ENCODE peak calls at places on chromosomes 5 and 9, in nine cellular contexts. One of them, this sample, is unnamed.

GRCh38 chr5:1526151-1526631 is 2.4 kb upstream of the LPCAT1 start:
- DNase-seq in lower leg skin: no peak
- DNase-seq in AG10803: no peak
- DNase-seq in heart right ventricle: no peak
- DNase-seq in left ventricle myocardium inferior: no peak
- DNase-seq in epithelial cell of esophagus: no peak
- DNase-seq in IMR-90: no peak
- DNase-seq in astrocyte of the cerebellum: no peak
- DNase-seq in fibroblast of villous mesenchyme: no peak
- DNase-seq in this sample: no peak

GRCh38 chr5:139611703-139612584 is 36.2 kb upstream of the CXXC5 start:
- DNase-seq in lower leg skin: no peak
- DNase-seq in AG10803: peak; percentile 65
- DNase-seq in heart right ventricle: no peak
- DNase-seq in left ventricle myocardium inferior: no peak
- DNase-seq in epithelial cell of esophagus: no peak
- DNase-seq in IMR-90: no peak
- DNase-seq in astrocyte of the cerebellum: no peak
- DNase-seq in fibroblast of villous mesenchyme: no peak
- DNase-seq in this sample: no peak

GRCh38 chr9:113187935-113188595 is 33.0 kb downstream of the FKBP15 start:
- DNase-seq in lower leg skin: peak; percentile 83
- DNase-seq in AG10803: peak; percentile 92
- DNase-seq in heart right ventricle: no peak
- DNase-seq in left ventricle myocardium inferior: peak; percentile 17
- DNase-seq in epithelial cell of esophagus: peak; percentile 98
- DNase-seq in IMR-90: peak; percentile 94
- DNase-seq in astrocyte of the cerebellum: peak; percentile 9
- DNase-seq in fibroblast of villous mesenchyme: peak; percentile 97
- DNase-seq in this sample: peak; percentile 92

GRCh38 chr9:135186248-135187164 is 99.0 kb downstream of the OLFM1 start:
- DNase-seq in lower leg skin: no peak
- DNase-seq in AG10803: no peak
- DNase-seq in heart right ventricle: peak; percentile 26
- DNase-seq in left ventricle myocardium inferior: peak; percentile 29
- DNase-seq in epithelial cell of esophagus: no peak
- DNase-seq in IMR-90: no peak
- DNase-seq in astrocyte of the cerebellum: no peak
- DNase-seq in fibroblast of villous mesenchyme: no peak
- DNase-seq in this sample: no peak

GRCh38 chr9:135739271-135740220 is 37.6 kb downstream of the KCNT1 start:
- DNase-seq in lower leg skin: no peak
- DNase-seq in AG10803: no peak
- DNase-seq in heart right ventricle: no peak
- DNase-seq in left ventricle myocardium inferior: no peak
- DNase-seq in epithelial cell of esophagus: no peak
- DNase-seq in IMR-90: no peak
- DNase-seq in astrocyte of the cerebellum: no peak
- DNase-seq in fibroblast of villous mesenchyme: no peak
- DNase-seq in this sample: no peak

GRCh38 chr5:66713998-66714397 is 117.8 kb downstream of the MAST4 start:
- DNase-seq in lower leg skin: no peak
- DNase-seq in AG10803: no peak
- DNase-seq in heart right ventricle: no peak
- DNase-seq in left ventricle myocardium inferior: no peak
- DNase-seq in epithelial cell of esophagus: peak; percentile 90
- DNase-seq in IMR-90: no peak
- DNase-seq in astrocyte of the cerebellum: peak; percentile 62
- DNase-seq in fibroblast of villous mesenchyme: peak; percentile 1
- DNase-seq in this sample: peak; percentile 16

GRCh38 chr9:91586282-91586681 is 162.7 kb upstream of the NFIL3 start:
- DNase-seq in lower leg skin: no peak
- DNase-seq in AG10803: no peak
- DNase-seq in heart right ventricle: no peak
- DNase-seq in left ventricle myocardium inferior: no peak
- DNase-seq in epithelial cell of esophagus: peak; percentile 25
- DNase-seq in IMR-90: no peak
- DNase-seq in astrocyte of the cerebellum: no peak
- DNase-seq in fibroblast of villous mesenchyme: no peak
- DNase-seq in this sample: no peak

GRCh38 chr5:2546983-2547382 is 204.5 kb downstream of the IRX2 start:
- DNase-seq in lower leg skin: no peak
- DNase-seq in AG10803: no peak
- DNase-seq in heart right ventricle: no peak
- DNase-seq in left ventricle myocardium inferior: no peak
- DNase-seq in epithelial cell of esophagus: no peak
- DNase-seq in IMR-90: no peak
- DNase-seq in astrocyte of the cerebellum: no peak
- DNase-seq in fibroblast of villous mesenchyme: no peak
- DNase-seq in this sample: no peak

GRCh38 chr9:21174671-21175070 is 8.2 kb upstream of the IFNA21 start:
- DNase-seq in lower leg skin: no peak
- DNase-seq in AG10803: no peak
- DNase-seq in heart right ventricle: no peak
- DNase-seq in left ventricle myocardium inferior: no peak
- DNase-seq in epithelial cell of esophagus: peak; percentile 23
- DNase-seq in IMR-90: no peak
- DNase-seq in astrocyte of the cerebellum: no peak
- DNase-seq in fibroblast of villous mesenchyme: no peak
- DNase-seq in this sample: no peak

GRCh38 chr9:125747765-125748510 is 765 bp downstream of the PBX3 start:
- DNase-seq in lower leg skin: no peak
- DNase-seq in AG10803: peak; percentile 25
- DNase-seq in heart right ventricle: peak; percentile 55
- DNase-seq in left ventricle myocardium inferior: peak; percentile 40
- DNase-seq in epithelial cell of esophagus: peak; percentile 30
- DNase-seq in IMR-90: no peak
- DNase-seq in astrocyte of the cerebellum: no peak
- DNase-seq in fibroblast of villous mesenchyme: no peak
- DNase-seq in this sample: peak; percentile 24

GRCh38 chr9:84121991-84122523 is 141.5 kb downstream of the RMI1 start:
- DNase-seq in lower leg skin: no peak
- DNase-seq in AG10803: peak; percentile 96
- DNase-seq in heart right ventricle: no peak
- DNase-seq in left ventricle myocardium inferior: no peak
- DNase-seq in epithelial cell of esophagus: no peak
- DNase-seq in IMR-90: peak; percentile 65
- DNase-seq in astrocyte of the cerebellum: peak; percentile 87
- DNase-seq in fibroblast of villous mesenchyme: peak; percentile 90
- DNase-seq in this sample: peak; percentile 6

GRCh38 chr9:137299938-137300337 is 2.1 kb downstream of the NRARP start:
- DNase-seq in lower leg skin: peak; percentile 13
- DNase-seq in AG10803: no peak
- DNase-seq in heart right ventricle: peak; percentile 24
- DNase-seq in left ventricle myocardium inferior: peak; percentile 23
- DNase-seq in epithelial cell of esophagus: no peak
- DNase-seq in IMR-90: no peak
- DNase-seq in astrocyte of the cerebellum: no peak
- DNase-seq in fibroblast of villous mesenchyme: no peak
- DNase-seq in this sample: no peak

GRCh38 chr9:98850851-98851729 is 43.6 kb downstream of the GALNT12 start:
- DNase-seq in lower leg skin: no peak
- DNase-seq in AG10803: no peak
- DNase-seq in heart right ventricle: no peak
- DNase-seq in left ventricle myocardium inferior: no peak
- DNase-seq in epithelial cell of esophagus: no peak
- DNase-seq in IMR-90: no peak
- DNase-seq in astrocyte of the cerebellum: no peak
- DNase-seq in fibroblast of villous mesenchyme: peak; percentile 88
- DNase-seq in this sample: no peak

GRCh38 chr9:98846081-98846480 is 38.6 kb downstream of the GALNT12 start:
- DNase-seq in lower leg skin: no peak
- DNase-seq in AG10803: no peak
- DNase-seq in heart right ventricle: no peak
- DNase-seq in left ventricle myocardium inferior: no peak
- DNase-seq in epithelial cell of esophagus: no peak
- DNase-seq in IMR-90: no peak
- DNase-seq in astrocyte of the cerebellum: no peak
- DNase-seq in fibroblast of villous mesenchyme: no peak
- DNase-seq in this sample: no peak

GRCh38 chr9:98846879-98847278 is 39.4 kb downstream of the GALNT12 start:
- DNase-seq in lower leg skin: no peak
- DNase-seq in AG10803: no peak
- DNase-seq in heart right ventricle: no peak
- DNase-seq in left ventricle myocardium inferior: no peak
- DNase-seq in epithelial cell of esophagus: no peak
- DNase-seq in IMR-90: peak; percentile 50
- DNase-seq in astrocyte of the cerebellum: no peak
- DNase-seq in fibroblast of villous mesenchyme: no peak
- DNase-seq in this sample: no peak

GRCh38 chr9:98851730-98852462 is 44.4 kb downstream of the GALNT12 start:
- DNase-seq in lower leg skin: no peak
- DNase-seq in AG10803: no peak
- DNase-seq in heart right ventricle: no peak
- DNase-seq in left ventricle myocardium inferior: no peak
- DNase-seq in epithelial cell of esophagus: peak; percentile 43
- DNase-seq in IMR-90: peak; percentile 49
- DNase-seq in astrocyte of the cerebellum: no peak
- DNase-seq in fibroblast of villous mesenchyme: peak; percentile 73
- DNase-seq in this sample: no peak

GRCh38 chr9:98848450-98849149 is 41.1 kb downstream of the GALNT12 start:
- DNase-seq in lower leg skin: peak; percentile 87
- DNase-seq in AG10803: peak; percentile 90
- DNase-seq in heart right ventricle: peak; percentile 92
- DNase-seq in left ventricle myocardium inferior: peak; percentile 91
- DNase-seq in epithelial cell of esophagus: peak; percentile 89
- DNase-seq in IMR-90: peak; percentile 98
- DNase-seq in astrocyte of the cerebellum: peak; percentile 78
- DNase-seq in fibroblast of villous mesenchyme: peak; percentile 95
- DNase-seq in this sample: peak; percentile 91
- TF ChIP-seq CTCF in lower leg skin: no peak
- TF ChIP-seq CTCF in AG10803: peak; percentile 97
- TF ChIP-seq CTCF in heart right ventricle: peak; percentile 98
- TF ChIP-seq CTCF in left ventricle myocardium inferior: peak; percentile 98
- TF ChIP-seq CTCF in epithelial cell of esophagus: peak; percentile 95
- TF ChIP-seq CTCF in IMR-90: peak; percentile 93
- TF ChIP-seq CTCF in astrocyte of the cerebellum: peak; percentile 94
- TF ChIP-seq CTCF in fibroblast of villous mesenchyme: peak; percentile 93
- TF ChIP-seq CTCF in this sample: peak; percentile 94

GRCh38 chr9:109506097-109506712 is 8.1 kb upstream of the PTPN3 start:
- DNase-seq in lower leg skin: no peak
- DNase-seq in AG10803: no peak
- DNase-seq in heart right ventricle: no peak
- DNase-seq in left ventricle myocardium inferior: no peak
- DNase-seq in epithelial cell of esophagus: no peak
- DNase-seq in IMR-90: no peak
- DNase-seq in astrocyte of the cerebellum: no peak
- DNase-seq in fibroblast of villous mesenchyme: peak; percentile 12
- DNase-seq in this sample: no peak
- H3K4me3 ChIP-seq in lower leg skin: no peak overlapping the region
- H3K4me3 ChIP-seq in AG10803: no peak overlapping the region
- H3K4me3 ChIP-seq in heart right ventricle: no peak overlapping the region
- H3K4me3 ChIP-seq in left ventricle myocardium inferior: no peak overlapping the region
- H3K4me3 ChIP-seq in epithelial cell of esophagus: no peak overlapping the region
- H3K4me3 ChIP-seq in IMR-90: no peak overlapping the region
- H3K4me3 ChIP-seq in astrocyte of the cerebellum: no peak overlapping the region
- H3K4me3 ChIP-seq in fibroblast of villous mesenchyme: no peak overlapping the region
- H3K4me3 ChIP-seq in this sample: no peak overlapping the region

DNA sequence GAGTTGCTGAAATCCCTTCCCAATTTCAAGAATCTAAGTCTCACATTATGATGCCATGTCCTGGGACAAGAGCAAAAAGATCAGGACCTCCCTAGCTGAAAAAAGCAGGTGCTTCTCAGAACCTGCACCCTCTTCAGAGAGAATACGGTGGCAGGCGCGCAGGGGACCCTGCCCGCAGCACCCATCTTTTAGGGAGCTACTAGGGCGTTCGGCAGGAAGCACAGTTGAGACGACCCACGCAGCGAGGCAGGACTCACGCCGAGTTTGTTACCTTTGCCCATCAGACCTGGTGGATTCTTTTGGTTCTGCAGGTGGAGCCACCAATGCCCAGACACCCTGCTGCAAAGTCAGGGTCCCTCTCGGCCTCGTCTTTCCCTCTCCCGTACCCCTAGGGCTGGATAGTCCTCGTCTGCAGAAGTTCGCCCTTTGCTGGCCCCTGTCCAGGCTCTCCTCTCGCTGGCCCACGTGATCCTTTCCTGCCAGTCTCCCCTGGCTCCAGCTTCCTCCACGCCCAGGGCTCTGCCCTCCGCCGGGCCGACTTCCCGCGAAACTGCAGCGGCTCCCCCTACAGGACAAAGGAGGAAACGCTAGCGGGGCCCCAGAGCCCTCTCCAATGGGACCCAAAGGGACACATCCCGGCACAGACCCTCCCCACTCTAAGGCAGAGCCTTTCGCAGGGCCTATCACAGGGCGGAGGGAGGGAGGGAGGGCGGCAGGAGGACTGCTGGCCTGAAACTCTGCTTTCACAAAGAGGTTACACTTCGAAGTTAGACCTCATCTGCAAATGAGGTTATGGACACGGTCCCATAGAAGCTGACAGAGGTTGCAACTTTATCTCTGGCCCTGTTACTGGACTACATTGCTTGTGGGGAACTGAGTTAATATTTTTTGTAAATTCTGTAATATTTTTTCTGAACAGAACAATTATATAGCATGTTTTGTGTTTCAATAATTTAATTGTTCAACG is 28.8 kb downstream of the TMEM174 start:
- DNase-seq in lower leg skin: peak; percentile 40
- DNase-seq in AG10803: peak; percentile 59
- DNase-seq in heart right ventricle: peak; percentile 65
- DNase-seq in left ventricle myocardium inferior: peak; percentile 56
- DNase-seq in epithelial cell of esophagus: peak; percentile 72
- DNase-seq in IMR-90: peak; percentile 47
- DNase-seq in astrocyte of the cerebellum: no peak
- DNase-seq in fibroblast of villous mesenchyme: peak; percentile 61
- DNase-seq in this sample: peak; percentile 77
- TF ChIP-seq CTCF in lower leg skin: no peak
- TF ChIP-seq CTCF in AG10803: peak; percentile 75
- TF ChIP-seq CTCF in heart right ventricle: peak; percentile 72
- TF ChIP-seq CTCF in left ventricle myocardium inferior: peak; percentile 78
- TF ChIP-seq CTCF in epithelial cell of esophagus: peak; percentile 79
- TF ChIP-seq CTCF in IMR-90: peak; percentile 78
- TF ChIP-seq CTCF in astrocyte of the cerebellum: peak; percentile 83
- TF ChIP-seq CTCF in fibroblast of villous mesenchyme: peak; percentile 92
- TF ChIP-seq CTCF in this sample: peak; percentile 90

DNA sequence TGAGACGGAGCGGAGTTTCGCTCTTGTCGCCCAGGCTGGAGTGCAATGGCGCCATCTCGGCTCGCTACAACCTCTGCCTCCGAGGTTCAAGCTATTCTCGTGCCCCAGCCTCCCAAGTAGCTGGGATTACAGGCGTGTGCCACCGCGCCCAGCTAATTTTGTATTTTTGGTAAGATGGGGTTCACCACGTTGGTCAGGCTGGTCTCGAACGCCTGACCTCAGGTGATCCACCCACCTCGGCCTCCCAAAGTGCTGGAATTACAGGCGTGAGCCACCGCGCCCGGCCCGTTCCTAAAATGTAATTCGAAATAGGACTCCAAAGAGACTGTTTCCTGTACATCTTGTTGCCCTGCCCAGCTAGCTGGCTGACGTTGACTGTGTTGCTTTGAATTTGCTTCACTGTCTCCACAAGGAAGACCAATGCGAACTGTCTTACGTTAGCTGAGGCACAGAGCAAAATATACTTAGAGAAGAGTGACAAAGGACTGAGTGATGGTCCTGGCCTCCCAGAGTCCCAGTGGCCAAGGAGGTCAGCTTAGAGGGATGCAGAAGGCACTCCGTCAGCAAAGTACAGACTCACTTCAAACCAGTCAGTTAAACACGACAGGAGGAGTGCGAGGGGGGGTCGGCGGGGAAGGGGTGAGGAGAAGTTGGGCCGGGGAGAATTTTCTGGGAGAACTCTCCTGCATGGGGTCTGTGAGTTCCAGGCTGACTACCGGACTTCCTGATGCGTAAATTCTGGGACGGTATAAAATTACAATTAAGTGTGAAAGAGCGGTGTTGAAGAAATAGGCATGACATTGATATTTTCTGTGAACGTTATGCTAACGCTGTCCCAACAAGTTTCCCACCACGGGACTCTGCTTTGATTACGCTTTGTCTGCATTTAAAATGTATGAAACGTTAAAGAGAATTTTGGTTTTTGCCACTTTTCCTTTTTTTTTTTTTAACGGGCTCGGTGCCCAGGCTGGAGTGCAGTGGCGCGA is 6.8 kb upstream of the TRIM41 start:
- DNase-seq in lower leg skin: no peak
- DNase-seq in AG10803: no peak
- DNase-seq in heart right ventricle: no peak
- DNase-seq in left ventricle myocardium inferior: no peak
- DNase-seq in epithelial cell of esophagus: peak; percentile 64
- DNase-seq in IMR-90: no peak
- DNase-seq in astrocyte of the cerebellum: no peak
- DNase-seq in fibroblast of villous mesenchyme: peak; percentile 61
- DNase-seq in this sample: no peak
- H3K4me3 ChIP-seq in lower leg skin: no peak overlapping the region
- H3K4me3 ChIP-seq in AG10803: peak overlapping the region; percentile 51
- H3K4me3 ChIP-seq in heart right ventricle: peak overlapping the region; percentile 39
- H3K4me3 ChIP-seq in left ventricle myocardium inferior: peak overlapping the region; percentile 72
- H3K4me3 ChIP-seq in epithelial cell of esophagus: peak overlapping the region; percentile 30
- H3K4me3 ChIP-seq in IMR-90: peak overlapping the region; percentile 33
- H3K4me3 ChIP-seq in astrocyte of the cerebellum: peak overlapping the region; percentile 42
- H3K4me3 ChIP-seq in fibroblast of villous mesenchyme: peak overlapping the region; percentile 50
- H3K4me3 ChIP-seq in this sample: peak overlapping the region; percentile 21